ENCODE peak calls at places on chromosomes 7 and 10, in five cellular contexts. O is IMR-90, S is GM12878, E is SK-N-SH, Y is WTC11. A is an unnamed sample.

GRCh38 chr7:150787321-150788281 is 12.6 kb downstream of the TMEM176B start:
- DNase-seq in O (no peak), S (peak), E (peak), Y (no peak), A (no peak)

GRCh38 chr10:23408330-23408976 is 30.4 kb upstream of the OTUD1 start:
- DNase-seq in O (peak), S (no peak), E (peak), Y (no peak), A (no peak)

GRCh38 chr10:106189254-106189653 is 975.3 kb downstream of the SORCS1 start:
- DNase-seq in O (no peak), S (no peak), E (peak), Y (peak), A (no peak)

GRCh38 chr10:3624367-3624766 is 160.6 kb downstream of the KLF6 start:
- DNase-seq in O (peak), S (no peak), E (no peak), Y (no peak), A (no peak)

GRCh38 chr10:5563991-5564536 is 39.3 kb downstream of the CALML3 start:
- DNase-seq in O (peak), S (no peak), E (no peak), Y (no peak), A (no peak)

GRCh38 chr7:94972296-94972695 is 64.9 kb downstream of the PPP1R9A start:
- DNase-seq in O (no peak), S (no peak), E (no peak), Y (no peak), A (no peak)

GRCh38 chr7:151406051-151406875 is 3.6 kb downstream of the WDR86 start:
- DNase-seq in O (no peak), S (no peak), E (peak), Y (no peak), A (no peak)

GRCh38 chr7:134419875-134420274 is 39.0 kb downstream of the AKR1B1 start:
- DNase-seq in O (no peak), S (no peak), E (no peak), Y (no peak), A (no peak)

GRCh38 chr7:5177060-5177459 is 13.0 kb upstream of the WIPI2 start:
- DNase-seq in O (peak), S (no peak), E (peak), Y (no peak), A (no peak)

GRCh38 chr10:123666318-123667291 is at the start of gene GPR26:
- DNase-seq in O (no peak), S (no peak), E (peak), Y (peak), A (no peak)

GRCh38 chr10:3747248-3747960 is 37.6 kb downstream of the KLF6 start:
- DNase-seq in O (no peak), S (no peak), E (no peak), Y (no peak), A (no peak)

GRCh38 chr7:5284304-5285281 is 1.9 kb downstream of the SLC29A4 start:
- DNase-seq in O (no peak), S (peak), E (peak), Y (peak), A (peak)

GRCh38 chr10:98684019-98684899 is 237.5 kb upstream of the HPS1 start:
- DNase-seq in O (no peak), S (no peak), E (no peak), Y (no peak), A (no peak)

GRCh38 chr7:19754521-19755116 is 18.8 kb downstream of the TMEM196 start:
- DNase-seq in O (peak), S (peak), E (peak), Y (no peak), A (no peak)

GRCh38 chr7:111730476-111731300 is 168.4 kb upstream of the IMMP2L start:
- DNase-seq in O (peak), S (no peak), E (peak), Y (no peak), A (peak)

GRCh38 chr7:81903115-81903514 is 133.3 kb upstream of the HGF start:
- DNase-seq in O (peak), S (no peak), E (no peak), Y (no peak), A (no peak)

GRCh38 chr10:75623310-75623940 is 192.0 kb downstream of the LRMDA start:
- DNase-seq in O (no peak), S (no peak), E (no peak), Y (no peak), A (no peak)

GRCh38 chr10:27485986-27486385 is 18.1 kb upstream of the RAB18 start:
- DNase-seq in O (no peak), S (no peak), E (no peak), Y (no peak), A (no peak)

GRCh38 chr10:114911052-114911697 is 26.8 kb upstream of the TRUB1 start:
- DNase-seq in O (no peak), S (no peak), E (no peak), Y (no peak), A (no peak)

GRCh38 chr7:114765331-114766125 is 156.4 kb upstream of the MDFIC start:
- DNase-seq in O (peak), S (no peak), E (no peak), Y (no peak), A (no peak)

GRCh38 chr7:93558705-93559614 is 15.6 kb downstream of the CALCR start:
- DNase-seq in O (no peak), S (no peak), E (no peak), Y (no peak), A (no peak)

GRCh38 chr10:49056356-49056755 is 59.0 kb downstream of the VSTM4 start:
- DNase-seq in O (peak), S (no peak), E (no peak), Y (no peak), A (no peak)

GRCh38 chr10:110912374-110912773 is 6.6 kb downstream of the BBIP1 start:
- DNase-seq in O (peak), S (no peak), E (peak), Y (no peak), A (no peak)

GRCh38 chr10:32489935-32490334 is 44.0 kb downstream of the CCDC7 start:
- DNase-seq in O (peak), S (no peak), E (no peak), Y (no peak), A (no peak)

GRCh38 chr7:17299477-17299991 is 1.1 kb downstream of the AHR start:
- DNase-seq in O (peak), S (no peak), E (no peak), Y (no peak), A (peak)

GRCh38 chr7:7416031-7416968 is 119.4 kb downstream of the COL28A1 start:
- DNase-seq in O (peak), S (no peak), E (no peak), Y (no peak), A (no peak)

GRCh38 chr10:95260397-95260881 is 30.4 kb downstream of the PDLIM1 start:
- DNase-seq in O (peak), S (no peak), E (no peak), Y (no peak), A (peak)

GRCh38 chr10:77156406-77156879 is 481.2 kb downstream of the KCNMA1 start:
- DNase-seq in O (peak), S (no peak), E (no peak), Y (no peak), A (peak)

GRCh38 chr10:63713191-63714144 is 192.3 kb downstream of the REEP3 start:
- DNase-seq in O (peak), S (no peak), E (peak), Y (peak), A (peak)

GRCh38 chr10:111370101-111370500 is 293.3 kb downstream of the ADRA2A start:
- DNase-seq in O (no peak), S (no peak), E (no peak), Y (no peak), A (no peak)

GRCh38 chr10:30529373-30529998 is 95.5 kb downstream of the MAP3K8 start:
- DNase-seq in O (no peak), S (peak), E (no peak), Y (peak), A (no peak)

GRCh38 chr7:95180-95862 is 97.0 kb upstream of the FAM20C start:
- DNase-seq in O (peak), S (no peak), E (no peak), Y (no peak), A (no peak)

GRCh38 chr10:124709862-124710261 is 34.3 kb downstream of the FAM53B start:
- DNase-seq in O (no peak), S (no peak), E (no peak), Y (no peak), A (no peak)

GRCh38 chr7:5302577-5302976 is 19.8 kb downstream of the SLC29A4 start:
- DNase-seq in O (no peak), S (no peak), E (no peak), Y (no peak), A (no peak)

GRCh38 chr10:5546891-5547683 is 22.3 kb downstream of the CALML3 start:
- DNase-seq in O (peak), S (no peak), E (no peak), Y (peak), A (peak)

GRCh38 chr7:69664433-69664832 is 66.2 kb downstream of the AUTS2 start:
- DNase-seq in O (no peak), S (no peak), E (no peak), Y (no peak), A (no peak)

GRCh38 chr10:3420527-3421469 is 248.2 kb upstream of the PITRM1 start:
- DNase-seq in O (no peak), S (no peak), E (no peak), Y (no peak), A (no peak)

GRCh38 chr10:93921338-93921737 is 27.6 kb downstream of the SLC35G1 start:
- DNase-seq in O (no peak), S (no peak), E (peak), Y (peak), A (peak)

GRCh38 chr10:124086787-124087671 is 6.4 kb downstream of the CHST15 start:
- DNase-seq in O (no peak), S (no peak), E (peak), Y (no peak), A (no peak)

GRCh38 chr10:130745831-130746230 is 565.7 kb downstream of the TCERG1L start:
- DNase-seq in O (no peak), S (no peak), E (no peak), Y (no peak), A (no peak)

GRCh38 chr10:130743751-130744191 is 567.8 kb downstream of the TCERG1L start:
- DNase-seq in O (no peak), S (no peak), E (no peak), Y (no peak), A (no peak)

GRCh38 chr10:130745251-130745650 is 566.3 kb downstream of the TCERG1L start:
- DNase-seq in O (no peak), S (no peak), E (no peak), Y (no peak), A (no peak)

GRCh38 chr10:130742936-130743675 is 568.4 kb downstream of the TCERG1L start:
- DNase-seq in O (no peak), S (no peak), E (no peak), Y (peak), A (no peak)

GRCh38 chr10:130744631-130745030 is 566.9 kb downstream of the TCERG1L start:
- DNase-seq in O (no peak), S (no peak), E (no peak), Y (no peak), A (no peak)
- TF ChIP-seq USF2 in O (no peak), S (no peak), E (no peak), Y (no peak), A (no peak)

GRCh38 chr10:112981553-112981952 is 31.5 kb downstream of the TCF7L2 start:
- DNase-seq in O (no peak), S (peak), E (peak), Y (no peak), A (no peak)
- TF ChIP-seq USF2 in O (no peak), S (no peak), E (no peak), Y (no peak), A (no peak)

GRCh38 chr7:77391230-77391629 is 24.9 kb downstream of the GSAP start:
- DNase-seq in O (no peak), S (peak), E (no peak), Y (no peak), A (no peak)
- TF ChIP-seq USF2 in O (no peak), S (no peak), E (no peak), Y (no peak), A (no peak)

DNA sequence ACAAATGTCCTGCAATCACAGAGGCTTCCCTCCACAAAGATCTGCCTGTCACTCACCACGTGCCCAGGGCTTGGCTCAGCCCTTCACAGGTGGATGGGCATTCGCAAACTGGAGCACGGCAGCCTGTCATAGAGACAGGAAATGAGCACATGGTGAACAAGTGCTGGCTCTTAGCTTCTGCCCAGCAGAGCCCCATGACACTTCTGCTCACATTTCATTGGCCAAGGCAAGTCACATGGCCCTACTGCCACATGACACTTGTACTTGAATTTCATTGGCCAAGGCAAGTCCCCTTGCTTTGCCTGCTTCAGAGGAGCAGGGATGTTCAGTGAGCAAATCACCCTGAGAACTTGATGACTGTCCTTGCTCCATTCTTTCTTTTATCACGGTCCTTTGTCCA is 110.8 kb upstream of the PPP2R2D start:
- DNase-seq in O (no peak), S (no peak), E (no peak), Y (no peak), A (peak)
- TF ChIP-seq USF2 in O (no peak), S (no peak), E (no peak), Y (peak), A (peak)

GRCh38 chr10:69869291-69869841 is 67.7 kb downstream of the COL13A1 start:
- DNase-seq in O (peak), S (no peak), E (peak), Y (no peak), A (no peak)

GRCh38 chr10:69873141-69873540 is 71.4 kb downstream of the COL13A1 start:
- DNase-seq in O (no peak), S (no peak), E (no peak), Y (no peak), A (no peak)

GRCh38 chr10:69872326-69872725 is 70.6 kb downstream of the COL13A1 start:
- DNase-seq in O (no peak), S (no peak), E (peak), Y (no peak), A (no peak)

GRCh38 chr10:69870591-69870990 is 68.9 kb downstream of the COL13A1 start:
- DNase-seq in O (no peak), S (no peak), E (no peak), Y (no peak), A (no peak)

DNA sequence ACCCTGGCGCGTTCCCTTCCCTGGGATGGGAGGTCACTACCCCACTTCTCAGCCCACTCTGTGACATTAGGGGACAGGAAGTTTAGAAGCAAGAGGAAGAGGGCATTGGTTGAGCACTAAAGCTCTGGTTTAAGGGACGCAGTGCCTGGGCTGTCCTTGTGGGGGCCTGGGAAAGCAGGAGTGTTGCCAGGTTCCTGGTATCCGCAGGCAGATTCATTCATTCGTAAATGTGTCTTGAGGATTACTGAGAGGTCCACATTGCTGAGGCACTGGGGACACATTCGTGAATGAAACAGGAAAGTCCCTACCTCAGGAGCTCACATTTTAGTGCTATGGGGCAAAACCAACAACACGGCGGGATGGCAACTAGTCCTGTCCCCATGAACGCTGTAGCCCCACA is 69.4 kb downstream of the COL13A1 start:
- DNase-seq in O (no peak), S (no peak), E (no peak), Y (no peak), A (no peak)
- TF ChIP-seq USF2 in O (no peak), S (no peak), E (no peak), Y (no peak), A (no peak)

A was measured in A549.